ENCODE peak calls at places on chromosome 13, in five cellular contexts. F, H, K, Q and Y are unnamed samples.

GRCh38 chr13:101065314-101065713 is 351.0 kb downstream of the NALCN start:
- DNase-seq in K (no peak), F (peak; percentile 3), Q (no peak), H (no peak), Y (no peak)

GRCh38 chr13:43363156-43363918 is 340.0 kb downstream of the DNAJC15 start:
- DNase-seq in F (peak; percentile 63), H (no peak), K (no peak), Q (no peak), Y (no peak)

GRCh38 chr13:38180670-38181069 is 169.0 kb upstream of the UFM1 start:
- DNase-seq in H (no peak), F (peak; percentile 1), Q (no peak), K (no peak), Y (no peak)

GRCh38 chr13:89457977-89458376 is 1786.8 kb downstream of the SLITRK5 start:
- DNase-seq in K (no peak), F (peak; percentile 85), Q (no peak), H (no peak), Y (no peak)

GRCh38 chr13:94712812-94713555 is 639 bp upstream of the SOX21 start:
- DNase-seq in Q (peak; percentile 64), F (peak; percentile 79), K (no peak), H (no peak), Y (no peak)

GRCh38 chr13:64029343-64030093 is 2613.9 kb upstream of the PCDH20 start:
- DNase-seq in K (no peak), H (no peak), F (no peak), Q (no peak), Y (no peak)

GRCh38 chr13:113547248-113547971 is 37.1 kb upstream of the TFDP1 start:
- DNase-seq in F (peak; percentile 30), Q (no peak), H (no peak), K (peak; percentile 51), Y (no peak)

GRCh38 chr13:29674532-29674931 is 79.0 kb upstream of the SLC7A1 start:
- DNase-seq in K (no peak), Q (no peak), H (no peak), F (no peak), Y (no peak)

GRCh38 chr13:77544365-77544764 is 8.9 kb downstream of the SCEL start:
- DNase-seq in F (peak; percentile 85), K (peak; percentile 68), H (no peak), Q (no peak), Y (no peak)

GRCh38 chr13:83666126-83666525 is 216.1 kb downstream of the SLITRK1 start:
- DNase-seq in F (no peak), K (no peak), Q (no peak), H (peak; percentile 1), Y (no peak)

GRCh38 chr13:98507060-98507797 is 69.7 kb downstream of the STK24 start:
- DNase-seq in K (no peak), F (peak; percentile 77), Q (peak; percentile 57), H (no peak), Y (no peak)

GRCh38 chr13:99085846-99086148 is 107.9 kb upstream of the DOCK9 start:
- DNase-seq in F (no peak), Q (no peak), H (no peak), K (no peak), Y (peak; percentile 22)

GRCh38 chr13:96994030-96994848 is at the start of gene OXGR1:
- DNase-seq in Q (no peak), K (no peak), H (no peak), F (no peak), Y (no peak)

GRCh38 chr13:23723463-23723862 is 153.3 kb downstream of the TNFRSF19 start:
- DNase-seq in K (no peak), Q (no peak), H (no peak), F (peak; percentile 53), Y (no peak)